ENCODE peak calls at places on chromosome 18, in eight cellular contexts. U is HTR-8/SVneo, L is lower lobe of right lung, M is pons, V is fibroblast of the aortic adventitia, C is small intestine, W is esophagus squamous epithelium, Y is GM23338. J is an unnamed sample.

GRCh38 chr18:35306588-35307250 is 16.7 kb upstream of the ZSCAN30 start:
- DNase-seq in U (no peak), L (no peak), M (no peak), V (no peak), C (no peak), W (no peak), Y (no peak), J (no peak)

GRCh38 chr18:26736301-26736700 is 129.2 kb downstream of the AQP4 start:
- DNase-seq in U (no peak), L (no peak), M (no peak), V (no peak), C (no peak), W (no peak), Y (no peak), J (no peak)

GRCh38 chr18:35949090-35949489 is 23.4 kb upstream of the RMP24 start:
- DNase-seq in U (no peak), L (no peak), M (no peak), V (no peak), C (no peak), W (no peak), Y (no peak), J (no peak)

GRCh38 chr18:47558110-47558750 is 306.8 kb upstream of the SKOR2 start:
- DNase-seq in U (no peak), L (no peak), M (no peak), V (no peak), C (no peak), W (no peak), Y (no peak), J (no peak)

GRCh38 chr18:48910972-48911545 is 39.7 kb downstream of the SMAD7 start:
- DNase-seq in U (no peak), L (no peak), M (no peak), V (no peak), C (no peak), W (no peak), Y (no peak), J (no peak)

GRCh38 chr18:46148810-46149209 is 44.6 kb downstream of the HAUS1 start:
- DNase-seq in U (peak; percentile 41), L (no peak), M (peak; percentile 60), V (peak; percentile 77), C (peak; percentile 48), W (no peak), Y (peak; percentile 96), J (peak; percentile 88)

GRCh38 chr18:495017-495416 is 5.5 kb downstream of the COLEC12 start:
- DNase-seq in U (no peak), L (no peak), M (no peak), V (peak; percentile 40), C (no peak), W (no peak), Y (no peak), J (no peak)

GRCh38 chr18:78883501-78883900 is 96.1 kb upstream of the SALL3 start:
- DNase-seq in U (no peak), L (no peak), M (no peak), V (no peak), C (no peak), W (no peak), Y (no peak), J (no peak)

GRCh38 chr18:58256316-58257080 is 212.5 kb downstream of the NEDD4L start:
- DNase-seq in U (no peak), L (no peak), M (no peak), V (no peak), C (no peak), W (no peak), Y (no peak), J (no peak)

GRCh38 chr18:2627821-2628276 is 27.7 kb upstream of the SMCHD1 start:
- DNase-seq in U (no peak), L (no peak), M (no peak), V (no peak), C (peak; percentile 57), W (no peak), Y (no peak), J (no peak)

GRCh38 chr18:68400889-68401288 is 314.0 kb downstream of the TMX3 start:
- DNase-seq in U (no peak), L (no peak), M (no peak), V (no peak), C (no peak), W (no peak), Y (no peak), J (no peak)

GRCh38 chr18:3651266-3651665 is 201.3 kb downstream of the TGIF1 start:
- DNase-seq in U (no peak), L (no peak), M (no peak), V (no peak), C (no peak), W (no peak), Y (no peak), J (no peak)

GRCh38 chr18:52341617-52342381 is 1.8 kb downstream of the DCC start:
- DNase-seq in U (no peak), L (no peak), M (no peak), V (no peak), C (no peak), W (no peak), Y (peak; percentile 66), J (peak; percentile 59)